ENCODE peak calls at places on chromosomes 5 and 9, in nine cellular contexts. H is suprapubic skin, E is NB4, B is ovary, F is transverse colon, K is HCT116, Z is A549, L is body of pancreas, T is prostate gland. U is an unnamed sample.
A peak's percentile ranks its signal among the peaks of the same experiment; 100 is the strongest.

GRCh38 chr5:76294573-76294972 is 108.5 kb upstream of the IQGAP2 start:
- DNase-seq in H (no peak), E (peak; percentile 53), B (no peak), F (no peak), K (no peak), Z (no peak), L (no peak), T (no peak), U (no peak)

GRCh38 chr5:137316346-137316736 is 182.8 kb downstream of the SPOCK1 start:
- DNase-seq in H (no peak), E (no peak), B (no peak), F (no peak), K (no peak), Z (no peak), L (peak; percentile 44), T (no peak), U (no peak)

GRCh38 chr5:90940227-90940995 is 381.8 kb downstream of the ADGRV1 start:
- DNase-seq in H (no peak), E (no peak), B (peak; percentile 43), F (peak; percentile 40), K (no peak), Z (peak; percentile 40), L (peak; percentile 28), T (no peak), U (no peak)

GRCh38 chr5:55227738-55228430 is 769 bp upstream of the MCIDAS start:
- DNase-seq in H (no peak), E (no peak), B (no peak), F (no peak), K (no peak), Z (no peak), L (no peak), T (no peak), U (no peak)

GRCh38 chr5:107469064-107469463 is 201.7 kb downstream of the EFNA5 start:
- DNase-seq in H (no peak), E (no peak), B (no peak), F (no peak), K (no peak), Z (peak; percentile 59), L (no peak), T (no peak), U (no peak)

GRCh38 chr5:116084231-116084630 is 594 bp upstream of the COMMD10 start:
- DNase-seq in H (no peak), E (peak; percentile 56), B (no peak), F (peak; percentile 23), K (no peak), Z (peak; percentile 12), L (peak; percentile 31), T (peak; percentile 9), U (no peak)

GRCh38 chr9:129850821-129851540 is 15.7 kb downstream of the USP20 start:
- DNase-seq in H (no peak), E (no peak), B (no peak), F (no peak), K (no peak), Z (no peak), L (no peak), T (no peak), U (no peak)

GRCh38 chr5:18243846-18244245 is 609.6 kb downstream of the TAF11L14 start:
- DNase-seq in H (no peak), E (no peak), B (no peak), F (no peak), K (no peak), Z (no peak), L (no peak), T (no peak), U (no peak)

GRCh38 chr9:130150779-130151381 is 21.3 kb upstream of the NCS1 start:
- DNase-seq in H (no peak), E (no peak), B (no peak), F (no peak), K (peak; percentile 16), Z (peak; percentile 62), L (no peak), T (no peak), U (no peak)

GRCh38 chr9:19551124-19551929 is 142.5 kb downstream of the ACER2 start:
- DNase-seq in H (no peak), E (no peak), B (no peak), F (no peak), K (no peak), Z (no peak), L (peak; percentile 29), T (peak; percentile 49), U (no peak)

GRCh38 chr5:176610430-176610763 is 441 bp upstream of the GPRIN1 start:
- DNase-seq in H (no peak), E (no peak), B (no peak), F (no peak), K (no peak), Z (no peak), L (no peak), T (no peak), U (no peak)

GRCh38 chr9:109717342-109717741 is 62.7 kb upstream of the PALM2AKAP2 start:
- DNase-seq in H (no peak), E (peak; percentile 32), B (no peak), F (no peak), K (peak; percentile 1), Z (no peak), L (no peak), T (no peak), U (no peak)

GRCh38 chr9:22033012-22033630 is 24.0 kb upstream of the CDKN2B start:
- DNase-seq in H (no peak), E (no peak), B (no peak), F (no peak), K (no peak), Z (no peak), L (no peak), T (no peak), U (no peak)

GRCh38 chr9:35487066-35487465 is 2.8 kb upstream of the RUSC2 start:
- DNase-seq in H (no peak), E (peak; percentile 28), B (no peak), F (no peak), K (no peak), Z (no peak), L (no peak), T (no peak), U (no peak)

GRCh38 chr5:141832131-141832530 is 46.1 kb downstream of the PCDH1 start:
- DNase-seq in H (no peak), E (no peak), B (no peak), F (no peak), K (no peak), Z (peak; percentile 29), L (no peak), T (no peak), U (no peak)

GRCh38 chr5:150082364-150082763 is 4.0 kb downstream of the CSF1R start:
- DNase-seq in H (peak; percentile 41), E (peak; percentile 76), B (no peak), F (no peak), K (no peak), Z (no peak), L (no peak), T (no peak), U (no peak)

GRCh38 chr5:64000096-64000495 is 37.9 kb upstream of the HTR1A start:
- DNase-seq in H (no peak), E (no peak), B (no peak), F (no peak), K (no peak), Z (no peak), L (no peak), T (no peak), U (no peak)

GRCh38 chr9:100197553-100197952 is 98.5 kb downstream of the INVS start:
- DNase-seq in H (no peak), E (no peak), B (no peak), F (no peak), K (no peak), Z (no peak), L (no peak), T (no peak), U (no peak)

GRCh38 chr5:43019615-43020293 is 20.4 kb downstream of the ANXA2R start:
- DNase-seq in H (no peak), E (peak; percentile 94), B (peak; percentile 44), F (peak; percentile 85), K (peak; percentile 87), Z (peak; percentile 88), L (peak; percentile 75), T (peak; percentile 86), U (no peak)

GRCh38 chr9:89939893-89940292 is 335.1 kb downstream of the GADD45G start:
- DNase-seq in H (no peak), E (no peak), B (no peak), F (no peak), K (no peak), Z (no peak), L (peak; percentile 85), T (no peak), U (no peak)

GRCh38 chr5:17228833-17229291 is 11.4 kb downstream of the BASP1 start:
- DNase-seq in H (no peak), E (no peak), B (no peak), F (no peak), K (no peak), Z (no peak), L (no peak), T (peak; percentile 53), U (no peak)
- H3K4me3 ChIP-seq in H (no peak overlapping the region), E (no peak overlapping the region), B (no peak overlapping the region), F (no peak overlapping the region), K (no peak overlapping the region), Z (no peak overlapping the region), L (no peak overlapping the region), T (no peak overlapping the region), U (no peak overlapping the region)

GRCh38 chr5:124678478-124678877 is 68.0 kb downstream of the ZNF608 start:
- DNase-seq in H (no peak), E (no peak), B (no peak), F (no peak), K (no peak), Z (no peak), L (peak; percentile 21), T (no peak), U (no peak)
- TF ChIP-seq CTCF in H (no peak), E (no peak), B (no peak), F (no peak), K (no peak), Z (no peak), L (no peak), T (no peak), U (no peak)

GRCh38 chr9:124855944-124856773 is 2.9 kb downstream of the WDR38 start:
- DNase-seq in H (no peak), E (peak; percentile 75), B (no peak), F (no peak), K (peak; percentile 40), Z (peak; percentile 67), L (peak; percentile 60), T (no peak), U (no peak)
- TF ChIP-seq POLR2A in H (no peak), E (peak; percentile 21), B (no peak), F (no peak), K (no peak), Z (no peak), L (no peak), T (no peak), U (no peak)

DNA sequence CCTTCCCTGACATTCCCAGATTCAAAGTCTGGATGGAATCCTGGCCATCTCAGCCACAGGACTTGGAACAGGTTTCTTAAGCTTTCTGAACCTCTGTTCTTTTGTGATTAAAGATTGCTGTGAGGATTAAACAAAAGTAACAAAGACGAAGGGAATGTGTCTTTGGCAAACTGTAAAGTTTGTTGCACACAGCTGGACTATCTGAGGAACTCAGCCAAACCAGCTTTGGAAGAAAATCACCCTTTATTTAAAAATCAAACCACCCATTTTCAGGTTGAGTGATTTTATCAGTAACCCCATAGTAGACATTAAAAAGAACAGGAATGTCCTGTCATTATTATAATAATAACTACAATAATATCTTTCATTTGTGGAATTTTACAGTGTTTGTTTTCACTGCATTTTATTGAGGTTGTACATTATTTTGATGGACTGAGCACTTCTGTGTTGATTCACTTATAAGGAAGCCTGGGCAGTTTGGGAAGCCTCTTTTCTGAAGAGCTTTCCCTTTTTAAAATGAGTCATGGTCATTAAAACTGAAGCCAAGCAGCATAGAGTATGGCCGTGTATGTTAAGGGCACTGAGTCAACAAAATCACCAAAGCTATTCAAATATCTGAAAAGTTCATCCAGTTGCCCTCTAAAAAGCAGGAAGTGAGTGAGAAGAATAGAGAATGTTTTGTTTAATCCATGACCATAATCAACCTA is 310.2 kb downstream of the AGTPBP1 start:
- DNase-seq in H (no peak), E (no peak), B (no peak), F (no peak), K (no peak), Z (no peak), L (no peak), T (peak; percentile 12), U (no peak)
- H3K4me3 ChIP-seq in H (no peak overlapping the region), E (no peak overlapping the region), B (no peak overlapping the region), F (no peak overlapping the region), K (no peak overlapping the region), Z (no peak overlapping the region), L (no peak overlapping the region), T (no peak overlapping the region), U (no peak overlapping the region)